ENCODE peak calls at places on chromosomes 16 and 17, in six cellular contexts. B is colonic mucosa, E is left lung, X is cardiac fibroblast, H is GM13977, T is fibroblast of pulmonary artery. V is an unnamed sample.

GRCh38 chr17:21170829-21171228 is 43.1 kb downstream of the TMEM11 start:
- DNase-seq in E (no peak), T (no peak), B (no peak), H (peak), X (no peak), V (no peak)

GRCh38 chr17:82153745-82154375 is 55.8 kb upstream of the FASN start:
- DNase-seq in H (peak), X (peak), E (peak), T (peak), B (peak), V (peak)

GRCh38 chr17:82804442-82805191 is 35.2 kb downstream of the ZNF750 start:
- DNase-seq in X (peak), B (peak), T (peak), E (peak), H (no peak), V (no peak)

GRCh38 chr16:57600048-57600835 is 28.2 kb upstream of the ADGRG1 start:
- DNase-seq in H (no peak), T (peak), E (peak), B (peak), X (peak), V (no peak)

GRCh38 chr16:29807426-29808218 is 1.3 kb downstream of the MAZ start:
- DNase-seq in X (peak), B (peak), H (peak), T (peak), E (peak), V (no peak)

GRCh38 chr17:73956595-73957465 is 246.6 kb upstream of the RPL38 start:
- DNase-seq in B (peak), E (peak), H (peak), X (no peak), T (peak), V (no peak)

GRCh38 chr16:78684040-78684611 is 584.7 kb downstream of the WWOX start:
- DNase-seq in E (no peak), H (no peak), T (peak), X (peak), B (peak), V (no peak)

GRCh38 chr17:5630434-5630833 is 46.1 kb upstream of the NLRP1 start:
- DNase-seq in E (no peak), X (peak), B (no peak), T (peak), H (no peak), V (no peak)

GRCh38 chr17:1469231-1469852 is 13.3 kb upstream of the CRK start:
- DNase-seq in X (no peak), B (no peak), T (no peak), H (no peak), E (no peak), V (no peak)

GRCh38 chr16:51682905-51683304 is 531.8 kb upstream of the SALL1 start:
- DNase-seq in E (no peak), H (no peak), T (no peak), B (no peak), X (no peak), V (no peak)

GRCh38 chr17:63222655-63223054 is 223.5 kb downstream of the CYB561 start:
- DNase-seq in E (no peak), H (no peak), B (no peak), T (peak), X (peak), V (no peak)

GRCh38 chr17:80980397-80981061 is 11.1 kb upstream of the CHMP6 start:
- DNase-seq in H (no peak), B (no peak), T (peak), E (no peak), X (peak), V (no peak)

GRCh38 chr17:79902146-79902791 is 63.0 kb upstream of the CBX4 start:
- DNase-seq in H (no peak), B (no peak), X (no peak), T (no peak), E (no peak), V (no peak)

DNA sequence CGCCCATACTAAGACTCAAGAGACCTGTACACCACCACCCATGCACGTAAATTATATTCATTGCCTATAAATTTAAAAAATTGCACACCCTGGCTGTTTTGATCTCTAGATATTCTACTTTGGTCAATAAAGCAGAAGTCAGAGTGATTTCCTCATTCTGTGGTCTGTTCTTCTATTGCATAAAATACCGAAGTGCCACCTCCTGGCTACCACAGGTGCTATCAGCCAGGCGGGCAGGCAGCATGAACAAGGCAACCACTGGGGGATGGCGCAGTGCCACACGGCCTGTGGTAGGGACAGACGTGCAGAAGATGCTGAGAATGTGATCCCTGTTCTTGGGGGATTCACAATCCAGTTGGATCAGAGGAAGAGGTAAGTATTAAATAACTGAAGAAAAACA is 122.3 kb downstream of the CDK5R1 start:
- DNase-seq in B (peak), H (peak), E (peak), T (peak), X (peak), V (peak)
- TF ChIP-seq CTCF in B (no peak), H (peak), E (no peak), T (peak), X (no peak), V (peak)

GRCh38 chr16:89298826-89299225 is 81.3 kb downstream of the ZNF778 start:
- DNase-seq in T (no peak), E (no peak), B (no peak), X (no peak), H (no peak), V (no peak)

GRCh38 chr16:89300976-89301360 is 83.5 kb downstream of the ZNF778 start:
- DNase-seq in X (no peak), B (no peak), E (no peak), H (no peak), T (no peak), V (no peak)

GRCh38 chr16:89297870-89298545 is 80.5 kb downstream of the ZNF778 start:
- DNase-seq in E (no peak), X (no peak), H (no peak), B (no peak), T (no peak), V (no peak)

GRCh38 chr16:89297156-89297869 is 79.8 kb downstream of the ZNF778 start:
- DNase-seq in T (no peak), B (no peak), E (no peak), X (no peak), H (no peak), V (no peak)

GRCh38 chr16:89300311-89300975 is 82.9 kb downstream of the ZNF778 start:
- DNase-seq in X (peak), B (no peak), H (no peak), E (no peak), T (peak), V (no peak)
- TF ChIP-seq CTCF in X (no peak), B (no peak), H (no peak), E (no peak), T (no peak), V (no peak)

GRCh38 chr16:86913886-86914285 is 335.5 kb downstream of the FOXL1 start:
- DNase-seq in T (no peak), E (no peak), H (no peak), B (no peak), X (no peak), V (no peak)

GRCh38 chr16:86909359-86910145 is 331.2 kb downstream of the FOXL1 start:
- DNase-seq in E (no peak), B (no peak), X (no peak), H (no peak), T (no peak), V (no peak)

GRCh38 chr16:86910821-86911220 is 332.5 kb downstream of the FOXL1 start:
- DNase-seq in B (no peak), H (no peak), E (no peak), X (no peak), T (no peak), V (no peak)

GRCh38 chr16:86911311-86911999 is 333.1 kb downstream of the FOXL1 start:
- DNase-seq in E (no peak), T (no peak), H (no peak), B (no peak), X (no peak), V (no peak)

GRCh38 chr16:86910146-86910805 is 331.9 kb downstream of the FOXL1 start:
- DNase-seq in B (no peak), T (no peak), H (no peak), E (no peak), X (no peak), V (no peak)
- TF ChIP-seq CTCF in B (no peak), T (no peak), H (no peak), E (no peak), X (no peak), V (no peak)

DNA sequence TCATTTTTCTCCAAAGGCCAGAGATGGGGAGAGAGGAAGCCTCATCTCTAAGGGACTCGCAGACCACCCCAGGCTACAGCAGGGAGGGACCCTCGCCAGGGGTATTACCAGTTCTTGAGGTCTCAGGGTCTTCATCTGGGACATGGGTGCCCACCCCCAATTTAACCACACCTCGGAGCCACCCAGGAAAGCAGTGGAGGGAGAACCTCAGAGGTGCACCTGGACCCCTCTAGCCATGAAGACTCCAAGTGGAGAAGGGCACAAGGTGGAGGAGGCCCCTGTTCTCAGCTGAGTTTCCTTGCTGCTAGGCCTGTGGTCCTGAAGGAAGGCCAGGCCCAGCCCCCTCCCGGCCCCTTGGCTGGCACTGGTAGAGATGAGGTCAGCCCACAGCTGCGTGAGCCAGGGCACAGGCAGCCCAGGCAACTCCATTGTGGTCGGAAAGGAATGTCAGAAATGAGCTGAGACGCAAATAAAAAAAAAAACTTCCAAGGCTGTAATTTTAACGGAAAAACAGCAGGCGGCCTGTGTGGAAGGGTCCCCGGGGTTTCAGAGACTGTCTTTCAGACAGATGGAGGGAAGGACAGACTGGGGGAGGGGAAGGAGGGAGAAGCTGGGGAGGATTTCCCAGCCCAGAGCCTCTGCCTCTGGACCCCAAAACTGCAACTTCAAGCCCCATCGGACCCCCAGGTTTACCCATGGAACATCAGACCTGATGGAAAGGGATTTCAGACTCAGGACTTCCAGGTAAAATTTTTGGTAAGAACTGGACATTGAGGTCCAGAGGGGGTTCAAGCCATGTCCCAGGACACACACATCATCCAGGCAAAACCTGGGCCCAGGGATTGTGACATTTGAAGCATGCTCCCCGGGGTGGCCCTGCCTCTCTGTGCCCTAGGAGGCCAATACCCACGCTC is 25.5 kb upstream of the MRPS23 start:
- DNase-seq in B (no peak), T (peak), E (peak), H (no peak), X (peak), V (peak)
- TF ChIP-seq CTCF in B (no peak), T (peak), E (peak), H (no peak), X (peak), V (peak)

GRCh38 chr16:22634913-22635312 is 124.2 kb downstream of the NPIPB5 start:
- DNase-seq in T (no peak), H (no peak), E (no peak), X (no peak), B (no peak), V (no peak)

GRCh38 chr16:22633280-22633679 is 122.6 kb downstream of the NPIPB5 start:
- DNase-seq in B (no peak), H (no peak), T (no peak), X (no peak), E (no peak), V (no peak)

GRCh38 chr16:22635801-22636200 is 125.1 kb downstream of the NPIPB5 start:
- DNase-seq in B (no peak), H (no peak), E (no peak), X (no peak), T (no peak), V (no peak)

GRCh38 chr16:22633794-22634193 is 123.1 kb downstream of the NPIPB5 start:
- DNase-seq in H (no peak), X (no peak), T (no peak), B (no peak), E (no peak), V (no peak)

GRCh38 chr16:22635345-22635744 is 124.7 kb downstream of the NPIPB5 start:
- DNase-seq in T (no peak), H (no peak), E (no peak), X (no peak), B (no peak), V (no peak)
- TF ChIP-seq CTCF in T (no peak), H (no peak), E (no peak), X (no peak), B (no peak), V (no peak)

GRCh38 chr16:3495166-3495565 is at the start of gene C16orf90:
- DNase-seq in H (no peak), T (no peak), X (no peak), E (no peak), B (no peak), V (no peak)
- TF ChIP-seq CTCF in H (no peak), T (no peak), X (no peak), E (no peak), B (no peak), V (no peak)